ENCODE peak calls at places on chromosomes 6 and 20, in six cellular contexts. X, B, J, E, I and P are unnamed samples.

GRCh38 chr20:13800728-13801134 is 15.9 kb downstream of the NDUFAF5 start:
- DNase-seq in X (peak; percentile 86), E (peak; percentile 98), J (no peak), I (no peak), B (peak; percentile 33), P (peak; percentile 95)

GRCh38 chr6:79240509-79240908 is 6.0 kb upstream of the HMGN3 start:
- DNase-seq in B (no peak), E (no peak), I (no peak), X (peak; percentile 16), J (no peak), P (no peak)

GRCh38 chr6:119493980-119494379 is 144.4 kb upstream of the MAN1A1 start:
- DNase-seq in X (no peak), E (no peak), J (no peak), I (no peak), B (no peak), P (no peak)

GRCh38 chr20:5975778-5976177 is 25.3 kb downstream of the MCM8 start:
- DNase-seq in X (no peak), B (no peak), J (no peak), I (no peak), E (no peak), P (no peak)

GRCh38 chr6:138491020-138491419 is 8.3 kb downstream of the NHSL1 start:
- DNase-seq in J (no peak), B (no peak), X (no peak), I (no peak), E (no peak), P (no peak)

GRCh38 chr6:75130784-75131183 is 75.1 kb downstream of the COL12A1 start:
- DNase-seq in E (no peak), X (peak; percentile 58), J (no peak), B (no peak), I (no peak), P (no peak)

GRCh38 chr20:11159728-11160127 is 485.9 kb upstream of the JAG1 start:
- DNase-seq in J (no peak), E (no peak), X (peak; percentile 29), B (no peak), I (no peak), P (no peak)

GRCh38 chr6:11685411-11686093 is 93.1 kb downstream of the ADTRP start:
- DNase-seq in J (peak; percentile 36), B (no peak), E (no peak), I (no peak), X (peak; percentile 79), P (peak; percentile 13)

GRCh38 chr20:25281541-25281991 is 33.7 kb downstream of the PYGB start:
- DNase-seq in E (peak; percentile 43), I (peak; percentile 87), X (no peak), J (no peak), B (no peak), P (no peak)

GRCh38 chr20:10505320-10506226 is 70.5 kb downstream of the SLX4IP start:
- DNase-seq in I (peak; percentile 96), B (no peak), X (peak; percentile 47), J (no peak), E (no peak), P (no peak)

GRCh38 chr6:89564752-89565427 is 73.7 kb downstream of the LYRM2 start:
- DNase-seq in X (no peak), J (no peak), E (no peak), B (no peak), I (no peak), P (peak; percentile 20)

GRCh38 chr6:137148291-137149076 is 25.0 kb downstream of the IL22RA2 start:
- DNase-seq in J (no peak), E (peak; percentile 63), X (peak; percentile 86), I (peak; percentile 95), B (no peak), P (no peak)

GRCh38 chr20:828987-829386 is 4.5 kb upstream of the FAM110A start:
- DNase-seq in I (no peak), E (no peak), J (no peak), X (no peak), B (no peak), P (no peak)

GRCh38 chr20:1853472-1853871 is 41.7 kb upstream of the SIRPA start:
- DNase-seq in I (no peak), E (no peak), B (no peak), J (no peak), X (no peak), P (no peak)

GRCh38 chr6:19210849-19211590 is 626.1 kb upstream of the ID4 start:
- DNase-seq in I (peak; percentile 47), E (peak; percentile 48), X (no peak), B (no peak), J (no peak), P (no peak)

GRCh38 chr20:3847419-3847940 is 846 bp downstream of the MAVS start:
- DNase-seq in E (no peak), I (no peak), X (peak; percentile 33), J (no peak), B (no peak), P (no peak)

GRCh38 chr6:15280023-15280422 is 34.2 kb downstream of the JARID2 start:
- DNase-seq in E (no peak), I (no peak), B (no peak), J (no peak), X (peak; percentile 69), P (peak; percentile 47)

GRCh38 chr20:63036266-63036665 is 29.5 kb upstream of the BHLHE23 start:
- DNase-seq in J (no peak), I (no peak), X (no peak), E (peak; percentile 32), B (no peak), P (no peak)

GRCh38 chr6:146770965-146771735 is 172.4 kb downstream of the ADGB start:
- DNase-seq in I (peak; percentile 91), E (peak; percentile 56), J (no peak), B (no peak), X (no peak), P (no peak)

GRCh38 chr6:11270030-11271027 is 37.9 kb upstream of the NEDD9 start:
- DNase-seq in B (no peak), J (no peak), E (no peak), I (no peak), X (no peak), P (no peak)

GRCh38 chr6:94813806-94814205 is 763.5 kb upstream of the MANEA start:
- DNase-seq in X (no peak), E (no peak), J (no peak), I (no peak), B (no peak), P (no peak)

GRCh38 chr6:111030008-111031006 is 48.5 kb downstream of the RPF2 start:
- DNase-seq in I (peak; percentile 36), E (peak; percentile 92), J (no peak), X (no peak), B (no peak), P (no peak)

GRCh38 chr6:111027219-111027618 is 45.4 kb downstream of the RPF2 start:
- DNase-seq in I (peak; percentile 18), B (no peak), J (no peak), E (no peak), X (no peak), P (no peak)

GRCh38 chr6:111031151-111031550 is 49.3 kb downstream of the RPF2 start:
- DNase-seq in B (no peak), J (no peak), X (no peak), I (no peak), E (no peak), P (no peak)

GRCh38 chr6:111033628-111034289 is 51.9 kb downstream of the RPF2 start:
- DNase-seq in B (no peak), J (no peak), I (no peak), X (no peak), E (no peak), P (no peak)

DNA sequence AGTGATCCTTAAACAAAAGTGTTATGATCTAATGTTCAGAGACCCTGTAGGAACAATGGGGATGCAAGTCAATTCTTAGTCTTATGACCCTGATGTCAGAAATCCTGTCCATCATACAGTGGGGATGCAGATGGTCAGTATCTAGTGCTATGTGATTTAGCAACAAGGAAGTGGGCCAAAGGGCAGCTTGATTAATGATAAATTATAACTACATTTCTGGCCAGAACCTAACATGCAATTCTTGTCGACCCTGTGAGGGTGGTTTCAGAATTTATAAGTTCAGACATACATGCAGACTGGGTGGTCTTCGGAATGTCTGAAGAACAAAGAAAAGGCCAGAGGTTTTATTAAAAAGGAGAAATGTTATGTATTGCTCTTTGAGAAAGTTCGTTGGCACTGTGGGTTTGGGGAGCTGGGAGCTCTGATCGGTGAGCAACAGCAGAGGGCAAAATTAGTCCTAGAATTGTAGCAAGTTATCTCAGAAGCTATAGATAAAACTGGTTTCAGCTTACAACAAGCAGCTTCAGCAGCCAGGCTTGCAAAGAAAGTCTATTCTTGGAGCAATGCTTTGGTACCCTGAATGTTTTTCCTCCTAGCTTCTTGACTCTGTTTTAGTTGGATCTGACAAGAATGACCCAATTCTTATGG is 50.8 kb downstream of the RPF2 start:
- DNase-seq in E (no peak), B (no peak), X (no peak), J (no peak), I (no peak), P (no peak)
- TF ChIP-seq CTCF in E (no peak), B (no peak), X (no peak), J (no peak), I (no peak), P (no peak)

GRCh38 chr6:125918681-125919566 is 37.6 kb upstream of the HINT3 start:
- DNase-seq in B (no peak), I (peak; percentile 90), X (peak; percentile 93), E (no peak), J (no peak), P (peak; percentile 62)
- H3K4me3 ChIP-seq in B (peak overlapping the region; percentile 57), I (peak overlapping the region; percentile 76), X (peak overlapping the region; percentile 43), E (peak overlapping the region; percentile 40), J (no peak overlapping the region), P (no peak overlapping the region)

GRCh38 chr20:18750735-18751134 is 62.8 kb upstream of the SCP2D1 start:
- DNase-seq in X (no peak), E (no peak), J (no peak), B (no peak), I (no peak), P (no peak)

GRCh38 chr20:18749528-18749927 is 64.1 kb upstream of the SCP2D1 start:
- DNase-seq in J (no peak), X (no peak), E (no peak), I (no peak), B (no peak), P (no peak)

GRCh38 chr20:18754030-18754659 is 59.4 kb upstream of the SCP2D1 start:
- DNase-seq in X (no peak), I (no peak), B (no peak), E (no peak), J (no peak), P (no peak)
- TF ChIP-seq CTCF in X (no peak), I (no peak), B (no peak), E (no peak), J (no peak), P (no peak)

DNA sequence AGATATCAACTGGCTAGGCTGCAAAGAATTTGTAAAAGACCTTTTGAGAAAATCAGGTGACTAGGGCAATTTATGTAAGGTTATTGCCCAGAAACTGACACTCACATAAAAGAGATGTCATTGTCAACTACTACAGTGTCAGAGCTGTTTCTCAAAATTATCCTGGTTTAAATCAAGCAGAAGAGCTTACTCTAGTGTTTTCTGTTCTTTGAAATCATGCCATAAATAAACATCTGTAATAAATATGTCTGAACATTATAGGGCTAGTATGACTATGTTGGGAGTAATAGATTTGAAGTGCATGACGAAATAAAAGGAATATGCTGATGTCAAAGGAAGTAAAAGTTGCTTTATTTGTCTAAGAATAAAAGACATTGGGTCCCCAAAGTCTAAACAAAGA is 11.0 kb upstream of the PDSS2 start:
- DNase-seq in E (no peak), X (no peak), B (no peak), J (no peak), I (no peak), P (no peak)
- H3K4me3 ChIP-seq in E (no peak overlapping the region), X (no peak overlapping the region), B (no peak overlapping the region), J (no peak overlapping the region), I (no peak overlapping the region), P (no peak overlapping the region)